ENCODE peak calls at places on chromosome 21, in ten cellular contexts. X, Z, R, K, G, L, I, Q, D and A are unnamed samples.

GRCh38 chr21:35619184-35619583 is 441.1 kb downstream of the SETD4 start:
- DNase-seq in X (no peak), Z (peak), R (no peak), K (peak), G (peak), L (no peak), I (no peak), Q (no peak), D (peak), A (no peak)

GRCh38 chr21:34651032-34651431 is 17.8 kb upstream of the CLIC6 start:
- DNase-seq in X (no peak), Z (no peak), R (no peak), K (no peak), G (no peak), L (no peak), I (no peak), Q (no peak), D (no peak), A (no peak)

GRCh38 chr21:18951291-18952038 is 547.9 kb upstream of the TMPRSS15 start:
- DNase-seq in X (no peak), Z (peak), R (peak), K (no peak), G (no peak), L (no peak), I (peak), Q (no peak), D (no peak), A (no peak)

GRCh38 chr21:35375115-35375514 is 326.0 kb upstream of the RUNX1 start:
- DNase-seq in X (no peak), Z (peak), R (no peak), K (peak), G (peak), L (no peak), I (no peak), Q (no peak), D (peak), A (no peak)

GRCh38 chr21:29232601-29233541 is 65.9 kb upstream of the BACH1 start:
- DNase-seq in X (no peak), Z (peak), R (no peak), K (peak), G (peak), L (no peak), I (no peak), Q (no peak), D (peak), A (no peak)

GRCh38 chr21:23463365-23463764 is 2143.9 kb downstream of the MRPL39 start:
- DNase-seq in X (no peak), Z (no peak), R (no peak), K (no peak), G (no peak), L (no peak), I (no peak), Q (no peak), D (no peak), A (no peak)

GRCh38 chr21:38888956-38889605 is 83.4 kb downstream of the ETS2 start:
- DNase-seq in X (no peak), Z (peak), R (no peak), K (no peak), G (peak), L (no peak), I (no peak), Q (no peak), D (no peak), A (no peak)

GRCh38 chr21:38691626-38692025 is 114.1 kb upstream of the ETS2 start:
- DNase-seq in X (no peak), Z (no peak), R (no peak), K (no peak), G (no peak), L (no peak), I (no peak), Q (no peak), D (no peak), A (no peak)

GRCh38 chr21:23694396-23694795 is 1912.9 kb downstream of the MRPL39 start:
- DNase-seq in X (no peak), Z (no peak), R (no peak), K (no peak), G (no peak), L (no peak), I (no peak), Q (no peak), D (no peak), A (no peak)

GRCh38 chr21:38301321-38302214 is 44.8 kb downstream of the KCNJ15 start:
- DNase-seq in X (no peak), Z (no peak), R (no peak), K (no peak), G (no peak), L (no peak), I (no peak), Q (no peak), D (no peak), A (no peak)

GRCh38 chr21:46457801-46458314 is 833 bp upstream of the DIP2A start:
- DNase-seq in X (no peak), Z (peak), R (no peak), K (peak), G (peak), L (no peak), I (peak), Q (no peak), D (peak), A (peak)

GRCh38 chr21:17585875-17586450 is 26.7 kb downstream of the BTG3 start:
- DNase-seq in X (no peak), Z (peak), R (no peak), K (peak), G (peak), L (no peak), I (no peak), Q (peak), D (peak), A (no peak)

GRCh38 chr21:17542371-17542992 is 29.6 kb downstream of the CXADR start:
- DNase-seq in X (no peak), Z (peak), R (no peak), K (no peak), G (no peak), L (no peak), I (no peak), Q (no peak), D (peak), A (no peak)

GRCh38 chr21:33684923-33685560 is 42.7 kb downstream of the ITSN1 start:
- DNase-seq in X (no peak), Z (peak), R (no peak), K (no peak), G (peak), L (no peak), I (no peak), Q (no peak), D (peak), A (no peak)

GRCh38 chr21:34802180-34802899 is 133.5 kb downstream of the CLIC6 start:
- DNase-seq in X (no peak), Z (peak), R (no peak), K (no peak), G (no peak), L (no peak), I (no peak), Q (no peak), D (no peak), A (no peak)

GRCh38 chr21:22795644-22796043 is 1797.4 kb downstream of the NCAM2 start:
- DNase-seq in X (no peak), Z (no peak), R (no peak), K (no peak), G (no peak), L (no peak), I (no peak), Q (no peak), D (no peak), A (no peak)

GRCh38 chr21:17472592-17473271 is 40.1 kb upstream of the CXADR start:
- DNase-seq in X (no peak), Z (no peak), R (no peak), K (no peak), G (no peak), L (no peak), I (no peak), Q (no peak), D (no peak), A (no peak)

GRCh38 chr21:37829043-37829442 is 87.2 kb downstream of the KCNJ6 start:
- DNase-seq in X (no peak), Z (no peak), R (no peak), K (no peak), G (no peak), L (no peak), I (peak), Q (no peak), D (no peak), A (no peak)

GRCh38 chr21:35512321-35512720 is 463.2 kb upstream of the RUNX1 start:
- DNase-seq in X (no peak), Z (no peak), R (no peak), K (no peak), G (peak), L (no peak), I (no peak), Q (no peak), D (no peak), A (no peak)

GRCh38 chr21:35674895-35675470 is 385.3 kb downstream of the SETD4 start:
- DNase-seq in X (no peak), Z (peak), R (no peak), K (peak), G (peak), L (no peak), I (no peak), Q (no peak), D (peak), A (no peak)

GRCh38 chr21:35178098-35178497 is 129.0 kb upstream of the RUNX1 start:
- DNase-seq in X (no peak), Z (no peak), R (no peak), K (no peak), G (peak), L (no peak), I (no peak), Q (no peak), D (no peak), A (no peak)

GRCh38 chr21:36117276-36117675 is 17.6 kb upstream of the CBR3 start:
- DNase-seq in X (no peak), Z (no peak), R (no peak), K (no peak), G (no peak), L (no peak), I (no peak), Q (no peak), D (no peak), A (no peak)

GRCh38 chr21:44758781-44759627 is 42.6 kb downstream of the UBE2G2 start:
- DNase-seq in X (no peak), Z (no peak), R (no peak), K (no peak), G (no peak), L (peak), I (peak), Q (no peak), D (no peak), A (peak)

GRCh38 chr21:44755227-44755626 is 43.9 kb upstream of the TSPEAR start:
- DNase-seq in X (no peak), Z (peak), R (no peak), K (no peak), G (no peak), L (no peak), I (no peak), Q (no peak), D (peak), A (no peak)

GRCh38 chr21:44758141-44758561 is 43.5 kb downstream of the UBE2G2 start:
- DNase-seq in X (no peak), Z (no peak), R (no peak), K (no peak), G (no peak), L (no peak), I (no peak), Q (no peak), D (no peak), A (peak)

GRCh38 chr21:44757731-44758130 is 43.9 kb downstream of the UBE2G2 start:
- DNase-seq in X (no peak), Z (no peak), R (no peak), K (no peak), G (no peak), L (no peak), I (no peak), Q (no peak), D (no peak), A (peak)

GRCh38 chr21:44756416-44757185 is 45.0 kb downstream of the UBE2G2 start:
- DNase-seq in X (no peak), Z (no peak), R (no peak), K (no peak), G (no peak), L (no peak), I (no peak), Q (no peak), D (no peak), A (peak)
- TF ChIP-seq CTCF in X (no peak), Z (no peak), R (no peak), K (no peak), G (no peak), L (no peak), I (no peak), Q (no peak), D (no peak), A (no peak)

DNA sequence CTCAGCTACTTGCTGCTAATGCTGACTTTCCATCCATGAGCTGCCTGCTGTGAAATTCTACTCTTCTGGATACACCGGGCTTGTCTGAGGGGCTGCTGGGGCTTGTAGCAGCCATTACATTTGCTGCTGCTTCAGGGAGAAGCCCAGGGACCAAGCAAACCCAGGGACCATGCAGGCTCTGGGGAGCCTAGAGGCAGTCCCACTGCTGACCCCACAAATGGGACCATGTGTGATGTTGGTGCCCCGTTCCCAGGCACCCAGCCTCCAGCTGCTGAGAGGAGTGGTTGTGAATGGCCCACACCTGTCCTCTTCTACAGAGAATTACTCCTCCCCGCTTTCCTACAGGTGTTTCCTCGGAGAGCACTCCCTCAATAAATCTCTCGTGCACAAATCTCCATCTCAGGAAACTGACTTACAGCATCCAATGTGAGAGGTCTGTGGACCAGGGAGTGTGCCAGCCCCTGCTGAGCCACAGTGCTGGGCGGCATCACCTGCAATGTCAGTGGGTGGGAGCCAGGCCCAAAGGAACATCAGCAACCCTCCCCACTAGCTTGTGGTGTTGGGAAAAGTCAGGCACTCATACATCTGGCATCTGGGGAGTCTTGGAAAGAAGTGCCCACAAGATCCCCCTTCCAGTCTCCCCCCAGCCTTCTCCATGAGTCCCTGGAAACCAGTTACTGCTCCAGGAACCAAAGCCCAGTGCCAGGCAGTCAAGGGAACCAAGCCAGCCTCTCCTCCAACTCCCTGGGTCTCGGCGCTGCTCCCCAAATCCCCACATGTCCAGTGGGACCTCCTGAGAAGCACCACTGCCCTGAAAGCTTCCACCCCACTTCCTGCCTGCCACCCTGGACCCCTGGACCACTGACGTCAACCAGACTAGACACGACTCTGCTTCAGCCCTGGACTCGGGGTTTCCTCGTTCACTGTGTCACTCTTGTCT is 65.1 kb downstream of the TCP10L start:
- DNase-seq in X (no peak), Z (no peak), R (no peak), K (no peak), G (no peak), L (no peak), I (no peak), Q (no peak), D (no peak), A (no peak)
- TF ChIP-seq CTCF in X (no peak), Z (no peak), R (no peak), K (no peak), G (no peak), L (no peak), I (no peak), Q (no peak), D (no peak), A (no peak)

GRCh38 chr21:45291613-45292398 is 4.1 kb upstream of the POFUT2 start:
- DNase-seq in X (no peak), Z (no peak), R (no peak), K (no peak), G (no peak), L (peak), I (peak), Q (no peak), D (no peak), A (no peak)
- TF ChIP-seq CTCF in X (no peak), Z (no peak), R (no peak), K (no peak), G (no peak), L (peak), I (no peak), Q (no peak), D (no peak), A (no peak)

GRCh38 chr21:42537106-42537742 is 23.6 kb downstream of the SLC37A1 start:
- DNase-seq in X (no peak), Z (peak), R (no peak), K (no peak), G (no peak), L (no peak), I (no peak), Q (no peak), D (no peak), A (no peak)
- TF ChIP-seq CTCF in X (peak), Z (peak), R (no peak), K (no peak), G (peak), L (peak), I (no peak), Q (peak), D (peak), A (peak)

GRCh38 chr21:44523567-44524181 is 16.3 kb downstream of the KRTAP10-1 start:
- DNase-seq in X (no peak), Z (no peak), R (no peak), K (no peak), G (no peak), L (no peak), I (no peak), Q (no peak), D (no peak), A (no peak)

GRCh38 chr21:44522753-44523204 is 17.2 kb downstream of the KRTAP10-1 start:
- DNase-seq in X (no peak), Z (no peak), R (no peak), K (no peak), G (no peak), L (peak), I (no peak), Q (no peak), D (no peak), A (no peak)

GRCh38 chr21:44520326-44521300 is 19.4 kb downstream of the KRTAP10-1 start:
- DNase-seq in X (no peak), Z (peak), R (no peak), K (no peak), G (no peak), L (peak), I (no peak), Q (no peak), D (no peak), A (peak)

GRCh38 chr21:44521301-44521927 is 18.6 kb downstream of the KRTAP10-1 start:
- DNase-seq in X (no peak), Z (no peak), R (no peak), K (no peak), G (no peak), L (peak), I (peak), Q (no peak), D (no peak), A (peak)

GRCh38 chr21:44521928-44522752 is 17.9 kb downstream of the KRTAP10-1 start:
- DNase-seq in X (no peak), Z (no peak), R (no peak), K (no peak), G (no peak), L (peak), I (peak), Q (no peak), D (no peak), A (peak)
- TF ChIP-seq CTCF in X (no peak), Z (no peak), R (no peak), K (no peak), G (no peak), L (no peak), I (no peak), Q (no peak), D (no peak), A (no peak)

GRCh38 chr21:40371329-40371728 is 475.6 kb downstream of the DSCAM start:
- DNase-seq in X (no peak), Z (no peak), R (no peak), K (no peak), G (no peak), L (no peak), I (no peak), Q (no peak), D (no peak), A (no peak)
- TF ChIP-seq CTCF in X (no peak), Z (no peak), R (no peak), K (no peak), G (no peak), L (no peak), I (no peak), Q (no peak), D (no peak), A (no peak)

GRCh38 chr21:26170471-26171309 is at the start of gene APP:
- DNase-seq in X (peak), Z (peak), R (peak), K (peak), G (peak), L (peak), I (peak), Q (no peak), D (peak), A (no peak)

GRCh38 chr21:26169611-26170470 is 729 bp downstream of the APP start:
- DNase-seq in X (peak), Z (peak), R (peak), K (peak), G (peak), L (peak), I (peak), Q (no peak), D (peak), A (no peak)

GRCh38 chr21:26167593-26167992 is 3.0 kb downstream of the APP start:
- DNase-seq in X (no peak), Z (no peak), R (no peak), K (no peak), G (no peak), L (no peak), I (no peak), Q (no peak), D (no peak), A (no peak)

GRCh38 chr21:26171310-26172100 is 935 bp upstream of the APP start:
- DNase-seq in X (no peak), Z (no peak), R (no peak), K (no peak), G (no peak), L (no peak), I (no peak), Q (no peak), D (no peak), A (no peak)

GRCh38 chr21:26169061-26169610 is 1.4 kb downstream of the APP start:
- DNase-seq in X (no peak), Z (peak), R (peak), K (peak), G (peak), L (no peak), I (no peak), Q (no peak), D (peak), A (no peak)
- TF ChIP-seq CTCF in X (no peak), Z (peak), R (no peak), K (peak), G (peak), L (peak), I (peak), Q (peak), D (peak), A (peak)

GRCh38 chr21:40120944-40121575 is 253.8 kb downstream of the PCP4 start:
- DNase-seq in X (no peak), Z (peak), R (no peak), K (peak), G (peak), L (no peak), I (no peak), Q (no peak), D (peak), A (no peak)
- TF ChIP-seq CTCF in X (peak), Z (peak), R (peak), K (peak), G (peak), L (peak), I (peak), Q (peak), D (peak), A (peak)

DNA sequence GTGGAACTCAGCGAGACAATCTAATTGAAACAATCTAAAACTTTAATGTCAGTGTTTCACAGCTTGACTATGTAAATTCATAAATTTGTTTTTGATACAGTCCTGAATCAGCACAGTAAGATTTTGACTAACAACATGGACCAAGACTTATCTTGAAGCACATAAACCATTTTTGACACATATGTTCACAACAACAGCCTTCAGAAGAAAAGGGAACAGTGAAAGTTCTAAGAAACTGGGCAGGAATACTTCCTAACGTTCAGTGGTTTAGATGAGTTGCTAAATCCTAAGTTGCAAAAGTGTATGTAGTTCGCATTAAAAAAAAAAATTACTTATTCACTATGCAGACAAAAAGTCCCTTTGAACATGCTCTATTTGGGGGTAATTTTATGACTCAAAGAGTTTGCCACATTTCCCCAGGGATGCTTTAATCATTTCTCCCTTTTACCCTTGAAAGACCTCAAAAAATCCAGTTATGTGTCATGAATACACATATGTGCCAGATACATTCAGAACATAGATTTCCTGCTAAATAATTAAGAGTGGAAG is 120.2 kb downstream of the MRPL39 start:
- DNase-seq in X (peak), Z (no peak), R (no peak), K (no peak), G (no peak), L (no peak), I (no peak), Q (no peak), D (no peak), A (no peak)
- TF ChIP-seq CTCF in X (no peak), Z (no peak), R (no peak), K (no peak), G (no peak), L (no peak), I (no peak), Q (no peak), D (no peak), A (no peak)

DNA sequence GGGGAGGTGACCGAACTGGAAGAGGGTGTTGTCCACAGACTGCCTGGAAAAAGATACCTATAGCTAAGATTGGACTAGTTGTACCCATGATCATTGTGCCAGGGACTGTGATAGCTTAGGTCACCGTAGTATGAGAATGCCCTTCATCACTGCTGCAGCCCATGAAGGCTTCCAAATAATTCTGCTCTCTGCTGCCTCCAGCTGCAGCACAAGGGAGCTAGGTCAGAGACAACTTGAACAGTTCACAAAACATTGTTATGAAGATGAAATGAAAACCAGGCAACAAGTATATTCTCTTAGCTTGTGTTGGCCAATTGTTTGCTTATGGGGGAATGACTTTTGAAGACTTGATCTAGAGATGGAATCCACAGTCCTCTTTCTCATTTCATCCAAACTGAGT is 246.7 kb downstream of the MRPL39 start:
- DNase-seq in X (no peak), Z (peak), R (no peak), K (peak), G (no peak), L (no peak), I (no peak), Q (no peak), D (no peak), A (no peak)
- TF ChIP-seq CTCF in X (peak), Z (peak), R (no peak), K (peak), G (peak), L (no peak), I (no peak), Q (peak), D (peak), A (peak)